ENCODE peak calls at places on chromosome 22, in six cellular contexts. M is HTR-8/SVneo; O is RWPE2; P is activated CD8-positive, alpha-beta T cell treated with anti-CD3 and anti-CD28 coated beads, Interleukin-2, amount 10 ng/mL, durations not matched to agents 7 days and 5 days; B is stimulated activated naive CD8-positive, alpha-beta T cell treated with anti-CD3 and anti-CD28 coated beads, Interleukin-15, amount 100 ng/mL, for 72 hours; U is NCI-H524. L is an unnamed sample.

GRCh38 chr22:29269731-29270474 is 1.8 kb downstream of the EWSR1 start:
- DNase-seq in M (no peak), O (no peak), P (peak), B (no peak), U (no peak), L (no peak)

GRCh38 chr22:46103664-46104063 is 46.7 kb upstream of the PPARA start:
- DNase-seq in M (no peak), O (no peak), P (no peak), B (no peak), U (no peak), L (no peak)

GRCh38 chr22:26906464-26906863 is 249.1 kb downstream of the MIAT start:
- DNase-seq in M (no peak), O (no peak), P (no peak), B (no peak), U (peak), L (no peak)

GRCh38 chr22:30005213-30005857 is 74.9 kb upstream of the HORMAD2 start:
- DNase-seq in M (peak), O (no peak), P (peak), B (peak), U (peak), L (no peak)

GRCh38 chr22:40479887-40480538 is 109.6 kb downstream of the SGSM3 start:
- DNase-seq in M (no peak), O (no peak), P (no peak), B (no peak), U (no peak), L (no peak)

GRCh38 chr22:23270212-23270733 is 90.0 kb downstream of the BCR start:
- DNase-seq in M (no peak), O (no peak), P (no peak), B (no peak), U (peak), L (no peak)

GRCh38 chr22:45878901-45879551 is 97.9 kb downstream of the WNT7B start:
- DNase-seq in M (no peak), O (no peak), P (no peak), B (no peak), U (peak), L (peak)

GRCh38 chr22:20653012-20653794 is 120.7 kb upstream of the SERPIND1 start:
- DNase-seq in M (no peak), O (no peak), P (no peak), B (no peak), U (no peak), L (no peak)